ENCODE peak calls at places on chromosomes 13 and 19, in six cellular contexts. One of them, this sample, is unnamed.

GRCh38 chr13:110114351-110114750 is 192.6 kb downstream of the COL4A1 start:
- DNase-seq in NB4: no peak
- DNase-seq in hepatocyte: no peak
- DNase-seq in AG04449: no peak
- DNase-seq in astrocyte of the cerebellum: no peak
- DNase-seq in left ventricle myocardium inferior: no peak
- DNase-seq in this sample: no peak

GRCh38 chr19:10565028-10565566 is 713 bp downstream of the KRI1 start:
- DNase-seq in NB4: peak
- DNase-seq in hepatocyte: peak
- DNase-seq in AG04449: no peak
- DNase-seq in astrocyte of the cerebellum: no peak
- DNase-seq in left ventricle myocardium inferior: no peak
- DNase-seq in this sample: no peak

GRCh38 chr19:51754106-51754505 is 2.4 kb upstream of the FPR1 start:
- DNase-seq in NB4: no peak
- DNase-seq in hepatocyte: no peak
- DNase-seq in AG04449: no peak
- DNase-seq in astrocyte of the cerebellum: no peak
- DNase-seq in left ventricle myocardium inferior: no peak
- DNase-seq in this sample: no peak

GRCh38 chr19:7870571-7871279 is 3.5 kb downstream of the PRR36 start:
- DNase-seq in NB4: peak
- DNase-seq in hepatocyte: peak
- DNase-seq in AG04449: no peak
- DNase-seq in astrocyte of the cerebellum: no peak
- DNase-seq in left ventricle myocardium inferior: no peak
- DNase-seq in this sample: no peak

GRCh38 chr19:10335149-10336053 is 2.1 kb upstream of the RAVER1 start:
- DNase-seq in NB4: no peak
- DNase-seq in hepatocyte: no peak
- DNase-seq in AG04449: no peak
- DNase-seq in astrocyte of the cerebellum: no peak
- DNase-seq in left ventricle myocardium inferior: no peak
- DNase-seq in this sample: no peak

GRCh38 chr19:49132974-49133609 is 13.7 kb downstream of the PPFIA3 start:
- DNase-seq in NB4: no peak
- DNase-seq in hepatocyte: no peak
- DNase-seq in AG04449: no peak
- DNase-seq in astrocyte of the cerebellum: no peak
- DNase-seq in left ventricle myocardium inferior: peak
- DNase-seq in this sample: no peak

GRCh38 chr13:63605962-63606361 is 2190.3 kb upstream of the PCDH20 start:
- DNase-seq in NB4: no peak
- DNase-seq in hepatocyte: no peak
- DNase-seq in AG04449: no peak
- DNase-seq in astrocyte of the cerebellum: no peak
- DNase-seq in left ventricle myocardium inferior: no peak
- DNase-seq in this sample: no peak

GRCh38 chr13:38641164-38641948 is 45.5 kb upstream of the FREM2 start:
- DNase-seq in NB4: no peak
- DNase-seq in hepatocyte: no peak
- DNase-seq in AG04449: no peak
- DNase-seq in astrocyte of the cerebellum: no peak
- DNase-seq in left ventricle myocardium inferior: no peak
- DNase-seq in this sample: no peak

GRCh38 chr13:113559901-113560644 is 24.5 kb upstream of the TFDP1 start:
- DNase-seq in NB4: no peak
- DNase-seq in hepatocyte: no peak
- DNase-seq in AG04449: no peak
- DNase-seq in astrocyte of the cerebellum: no peak
- DNase-seq in left ventricle myocardium inferior: no peak
- DNase-seq in this sample: no peak

GRCh38 chr13:112376050-112376681 is at the start of gene SPACA7:
- DNase-seq in NB4: no peak
- DNase-seq in hepatocyte: no peak
- DNase-seq in AG04449: no peak
- DNase-seq in astrocyte of the cerebellum: no peak
- DNase-seq in left ventricle myocardium inferior: no peak
- DNase-seq in this sample: no peak

GRCh38 chr13:97430296-97430695 is 3.7 kb upstream of the RAP2A start:
- DNase-seq in NB4: no peak
- DNase-seq in hepatocyte: no peak
- DNase-seq in AG04449: no peak
- DNase-seq in astrocyte of the cerebellum: no peak
- DNase-seq in left ventricle myocardium inferior: no peak
- DNase-seq in this sample: no peak

GRCh38 chr13:113820813-113821651 is 42.8 kb downstream of the GAS6 start:
- DNase-seq in NB4: peak
- DNase-seq in hepatocyte: peak
- DNase-seq in AG04449: peak
- DNase-seq in astrocyte of the cerebellum: peak
- DNase-seq in left ventricle myocardium inferior: peak
- DNase-seq in this sample: peak

GRCh38 chr13:92103673-92104296 is 705.4 kb downstream of the GPC5 start:
- DNase-seq in NB4: no peak
- DNase-seq in hepatocyte: peak
- DNase-seq in AG04449: no peak
- DNase-seq in astrocyte of the cerebellum: no peak
- DNase-seq in left ventricle myocardium inferior: no peak
- DNase-seq in this sample: no peak

GRCh38 chr13:110390572-110390971 is 83.5 kb downstream of the COL4A2 start:
- DNase-seq in NB4: no peak
- DNase-seq in hepatocyte: no peak
- DNase-seq in AG04449: peak
- DNase-seq in astrocyte of the cerebellum: no peak
- DNase-seq in left ventricle myocardium inferior: no peak
- DNase-seq in this sample: peak

GRCh38 chr13:99416411-99417121 is 84.7 kb upstream of the TM9SF2 start:
- DNase-seq in NB4: no peak
- DNase-seq in hepatocyte: no peak
- DNase-seq in AG04449: no peak
- DNase-seq in astrocyte of the cerebellum: no peak
- DNase-seq in left ventricle myocardium inferior: no peak
- DNase-seq in this sample: no peak

GRCh38 chr19:5974721-5975387 is 3.1 kb downstream of the RANBP3 start:
- DNase-seq in NB4: no peak
- DNase-seq in hepatocyte: peak
- DNase-seq in AG04449: no peak
- DNase-seq in astrocyte of the cerebellum: no peak
- DNase-seq in left ventricle myocardium inferior: no peak
- DNase-seq in this sample: no peak

GRCh38 chr13:30148171-30148754 is 159.1 kb downstream of the KATNAL1 start:
- DNase-seq in NB4: no peak
- DNase-seq in hepatocyte: no peak
- DNase-seq in AG04449: no peak
- DNase-seq in astrocyte of the cerebellum: no peak
- DNase-seq in left ventricle myocardium inferior: no peak
- DNase-seq in this sample: no peak

GRCh38 chr13:23796546-23796945 is 92.7 kb downstream of the MIPEP start:
- DNase-seq in NB4: no peak
- DNase-seq in hepatocyte: no peak
- DNase-seq in AG04449: no peak
- DNase-seq in astrocyte of the cerebellum: peak
- DNase-seq in left ventricle myocardium inferior: no peak
- DNase-seq in this sample: no peak

GRCh38 chr13:108352599-108352998 is 83.1 kb downstream of the TNFSF13B start:
- DNase-seq in NB4: peak
- DNase-seq in hepatocyte: no peak
- DNase-seq in AG04449: no peak
- DNase-seq in astrocyte of the cerebellum: no peak
- DNase-seq in left ventricle myocardium inferior: no peak
- DNase-seq in this sample: no peak

GRCh38 chr13:85864963-85865530 is 65.8 kb upstream of the SLITRK6 start:
- DNase-seq in NB4: peak
- DNase-seq in hepatocyte: peak
- DNase-seq in AG04449: no peak
- DNase-seq in astrocyte of the cerebellum: peak
- DNase-seq in left ventricle myocardium inferior: no peak
- DNase-seq in this sample: no peak

GRCh38 chr19:50490991-50491472 is 14.4 kb upstream of the GARIN5A start:
- DNase-seq in NB4: no peak
- DNase-seq in hepatocyte: no peak
- DNase-seq in AG04449: no peak
- DNase-seq in astrocyte of the cerebellum: no peak
- DNase-seq in left ventricle myocardium inferior: no peak
- DNase-seq in this sample: no peak

GRCh38 chr13:20772401-20773131 is 1.2 kb downstream of the EEF1AKMT1 start:
- DNase-seq in NB4: peak
- DNase-seq in hepatocyte: no peak
- DNase-seq in AG04449: no peak
- DNase-seq in astrocyte of the cerebellum: no peak
- DNase-seq in left ventricle myocardium inferior: no peak
- DNase-seq in this sample: no peak

GRCh38 chr13:40664100-40665060 is 2.1 kb downstream of the FOXO1 start:
- DNase-seq in NB4: peak
- DNase-seq in hepatocyte: peak
- DNase-seq in AG04449: no peak
- DNase-seq in astrocyte of the cerebellum: no peak
- DNase-seq in left ventricle myocardium inferior: peak
- DNase-seq in this sample: no peak

GRCh38 chr19:30064021-30064699 is 122.1 kb downstream of the URI1 start:
- DNase-seq in NB4: no peak
- DNase-seq in hepatocyte: no peak
- DNase-seq in AG04449: no peak
- DNase-seq in astrocyte of the cerebellum: no peak
- DNase-seq in left ventricle myocardium inferior: no peak
- DNase-seq in this sample: no peak

DNA sequence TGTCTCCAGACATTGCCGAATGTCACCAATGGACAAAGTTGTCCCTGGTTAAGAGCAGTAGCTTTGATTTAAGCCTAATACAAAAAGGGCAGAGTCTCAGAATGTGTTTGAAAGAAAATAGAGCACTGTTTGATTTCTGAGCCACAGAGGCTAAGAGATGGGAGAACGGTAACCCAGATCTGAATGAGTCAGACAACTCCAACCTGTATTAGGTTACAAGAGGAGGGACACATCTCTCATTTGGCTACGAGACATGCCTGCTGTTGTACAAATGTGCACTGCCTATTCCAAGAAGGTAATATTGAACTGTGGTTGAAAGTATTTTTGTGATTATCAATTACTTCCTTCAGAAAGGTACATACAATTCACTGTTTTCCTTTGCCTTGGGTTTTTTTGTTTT is 4.9 kb upstream of the HSPH1 start:
- DNase-seq in NB4: no peak
- DNase-seq in hepatocyte: no peak
- DNase-seq in AG04449: no peak
- DNase-seq in astrocyte of the cerebellum: no peak
- DNase-seq in left ventricle myocardium inferior: no peak
- DNase-seq in this sample: no peak
- TF ChIP-seq CTCF in NB4: no peak
- TF ChIP-seq CTCF in hepatocyte: no peak
- TF ChIP-seq CTCF in AG04449: no peak
- TF ChIP-seq CTCF in astrocyte of the cerebellum: no peak
- TF ChIP-seq CTCF in left ventricle myocardium inferior: no peak
- TF ChIP-seq CTCF in this sample: no peak

DNA sequence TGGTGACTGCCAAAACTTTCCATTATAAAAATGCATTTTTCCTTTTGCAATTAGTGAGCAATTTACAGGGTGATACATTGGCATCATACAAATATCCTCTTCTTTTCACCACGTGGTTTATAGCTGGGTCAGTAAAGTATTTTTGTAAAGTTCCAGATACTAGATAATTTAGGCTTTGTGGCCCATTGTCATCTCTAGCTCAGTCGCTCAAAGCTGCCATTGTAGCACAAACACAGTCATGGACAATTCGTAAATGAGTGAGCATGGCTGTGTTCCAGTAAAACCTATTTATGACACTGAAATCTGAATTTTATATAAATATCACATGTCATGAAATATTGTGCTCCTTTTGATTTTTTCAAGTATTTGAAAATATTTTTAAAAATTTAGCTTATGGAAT is 162.9 kb downstream of the USP12 start:
- DNase-seq in NB4: no peak
- DNase-seq in hepatocyte: no peak
- DNase-seq in AG04449: no peak
- DNase-seq in astrocyte of the cerebellum: no peak
- DNase-seq in left ventricle myocardium inferior: no peak
- DNase-seq in this sample: no peak
- TF ChIP-seq CTCF in NB4: no peak
- TF ChIP-seq CTCF in hepatocyte: no peak
- TF ChIP-seq CTCF in AG04449: no peak
- TF ChIP-seq CTCF in astrocyte of the cerebellum: no peak
- TF ChIP-seq CTCF in left ventricle myocardium inferior: no peak
- TF ChIP-seq CTCF in this sample: no peak

GRCh38 chr13:46666727-46667456 is 113.9 kb downstream of the LRCH1 start:
- DNase-seq in NB4: no peak
- DNase-seq in hepatocyte: peak
- DNase-seq in AG04449: no peak
- DNase-seq in astrocyte of the cerebellum: no peak
- DNase-seq in left ventricle myocardium inferior: peak
- DNase-seq in this sample: no peak
- TF ChIP-seq CTCF in NB4: no peak
- TF ChIP-seq CTCF in hepatocyte: no peak
- TF ChIP-seq CTCF in AG04449: no peak
- TF ChIP-seq CTCF in astrocyte of the cerebellum: no peak
- TF ChIP-seq CTCF in left ventricle myocardium inferior: peak
- TF ChIP-seq CTCF in this sample: no peak

DNA sequence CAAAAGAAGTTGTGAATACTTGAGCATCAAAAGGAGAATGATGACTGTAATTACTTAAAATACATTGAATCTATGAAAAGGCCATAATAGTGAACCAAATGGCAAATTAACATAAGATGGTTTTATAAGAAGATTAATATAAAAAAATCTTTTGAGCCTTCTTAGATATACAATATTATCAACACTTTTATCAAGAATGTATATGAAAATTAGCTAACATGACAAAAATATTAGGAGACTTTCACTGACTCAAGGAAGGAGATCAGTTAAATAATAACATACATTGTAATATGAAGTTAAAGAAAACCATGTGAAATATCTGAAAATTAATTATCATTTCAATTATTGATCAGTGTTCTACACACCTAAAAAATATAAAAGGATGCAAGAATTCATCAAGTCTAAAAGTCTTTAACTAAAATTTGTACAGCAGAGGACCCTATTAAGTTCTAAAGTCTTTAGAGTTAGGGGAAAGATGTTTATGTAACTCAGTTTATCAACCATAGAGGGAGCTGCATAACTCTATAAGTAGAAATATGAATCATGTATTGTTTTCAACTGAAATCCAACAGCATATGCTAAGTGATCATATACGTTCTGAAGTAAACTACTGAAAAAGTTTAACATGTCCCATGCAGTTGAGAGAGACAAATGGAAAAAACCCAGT is 756.1 kb upstream of the MIR17HG start:
- DNase-seq in NB4: no peak
- DNase-seq in hepatocyte: no peak
- DNase-seq in AG04449: no peak
- DNase-seq in astrocyte of the cerebellum: no peak
- DNase-seq in left ventricle myocardium inferior: no peak
- DNase-seq in this sample: no peak
- TF ChIP-seq CTCF in NB4: no peak
- TF ChIP-seq CTCF in hepatocyte: no peak
- TF ChIP-seq CTCF in AG04449: no peak
- TF ChIP-seq CTCF in astrocyte of the cerebellum: no peak
- TF ChIP-seq CTCF in left ventricle myocardium inferior: no peak
- TF ChIP-seq CTCF in this sample: no peak